ENCODE peak calls at places on chromosomes 3 and 15, in four cellular contexts. One of them, this sample, is unnamed.

GRCh38 chr3:156321934-156322333 is 201.6 kb downstream of the KCNAB1 start:
- DNase-seq in H9: no peak
- DNase-seq in endothelial cell of umbilical vein: no peak
- DNase-seq in Peyer's patch: no peak
- DNase-seq in this sample: no peak

GRCh38 chr3:29050155-29050554 is 230.7 kb upstream of the RBMS3 start:
- DNase-seq in H9: no peak
- DNase-seq in endothelial cell of umbilical vein: no peak
- DNase-seq in Peyer's patch: no peak
- DNase-seq in this sample: no peak

GRCh38 chr3:72303926-72304325 is 519.0 kb upstream of the PROK2 start:
- DNase-seq in H9: peak
- DNase-seq in endothelial cell of umbilical vein: peak
- DNase-seq in Peyer's patch: no peak
- DNase-seq in this sample: no peak

GRCh38 chr15:52523192-52523591 is 5.5 kb downstream of the MYO5A start:
- DNase-seq in H9: no peak
- DNase-seq in endothelial cell of umbilical vein: peak
- DNase-seq in Peyer's patch: no peak
- DNase-seq in this sample: no peak

GRCh38 chr15:50487287-50487686 is 59.2 kb downstream of the USP50 start:
- DNase-seq in H9: no peak
- DNase-seq in endothelial cell of umbilical vein: no peak
- DNase-seq in Peyer's patch: no peak
- DNase-seq in this sample: no peak

GRCh38 chr15:92747047-92747446 is 91.5 kb upstream of the FAM174B start:
- DNase-seq in H9: peak
- DNase-seq in endothelial cell of umbilical vein: no peak
- DNase-seq in Peyer's patch: no peak
- DNase-seq in this sample: no peak

GRCh38 chr3:468172-468571 is 271.6 kb downstream of the CHL1 start:
- DNase-seq in H9: no peak
- DNase-seq in endothelial cell of umbilical vein: no peak
- DNase-seq in Peyer's patch: no peak
- DNase-seq in this sample: no peak

GRCh38 chr3:50078091-50078490 is 10.6 kb upstream of the RBM5 start:
- DNase-seq in H9: no peak
- DNase-seq in endothelial cell of umbilical vein: no peak
- DNase-seq in Peyer's patch: no peak
- DNase-seq in this sample: no peak

GRCh38 chr3:42032693-42033349 is 58.3 kb upstream of the TRAK1 start:
- DNase-seq in H9: no peak
- DNase-seq in endothelial cell of umbilical vein: peak
- DNase-seq in Peyer's patch: no peak
- DNase-seq in this sample: no peak

GRCh38 chr15:69855601-69856000 is 242.1 kb downstream of the TLE3 start:
- DNase-seq in H9: no peak
- DNase-seq in endothelial cell of umbilical vein: no peak
- DNase-seq in Peyer's patch: no peak
- DNase-seq in this sample: no peak

GRCh38 chr3:81435050-81435449 is 326.4 kb downstream of the GBE1 start:
- DNase-seq in H9: no peak
- DNase-seq in endothelial cell of umbilical vein: no peak
- DNase-seq in Peyer's patch: no peak
- DNase-seq in this sample: no peak

GRCh38 chr3:63990733-63991132 is 32.6 kb downstream of the PSMD6 start:
- DNase-seq in H9: no peak
- DNase-seq in endothelial cell of umbilical vein: peak
- DNase-seq in Peyer's patch: no peak
- DNase-seq in this sample: no peak

GRCh38 chr3:71416868-71417267 is 166.7 kb downstream of the FOXP1 start:
- DNase-seq in H9: peak
- DNase-seq in endothelial cell of umbilical vein: no peak
- DNase-seq in Peyer's patch: no peak
- DNase-seq in this sample: no peak

DNA sequence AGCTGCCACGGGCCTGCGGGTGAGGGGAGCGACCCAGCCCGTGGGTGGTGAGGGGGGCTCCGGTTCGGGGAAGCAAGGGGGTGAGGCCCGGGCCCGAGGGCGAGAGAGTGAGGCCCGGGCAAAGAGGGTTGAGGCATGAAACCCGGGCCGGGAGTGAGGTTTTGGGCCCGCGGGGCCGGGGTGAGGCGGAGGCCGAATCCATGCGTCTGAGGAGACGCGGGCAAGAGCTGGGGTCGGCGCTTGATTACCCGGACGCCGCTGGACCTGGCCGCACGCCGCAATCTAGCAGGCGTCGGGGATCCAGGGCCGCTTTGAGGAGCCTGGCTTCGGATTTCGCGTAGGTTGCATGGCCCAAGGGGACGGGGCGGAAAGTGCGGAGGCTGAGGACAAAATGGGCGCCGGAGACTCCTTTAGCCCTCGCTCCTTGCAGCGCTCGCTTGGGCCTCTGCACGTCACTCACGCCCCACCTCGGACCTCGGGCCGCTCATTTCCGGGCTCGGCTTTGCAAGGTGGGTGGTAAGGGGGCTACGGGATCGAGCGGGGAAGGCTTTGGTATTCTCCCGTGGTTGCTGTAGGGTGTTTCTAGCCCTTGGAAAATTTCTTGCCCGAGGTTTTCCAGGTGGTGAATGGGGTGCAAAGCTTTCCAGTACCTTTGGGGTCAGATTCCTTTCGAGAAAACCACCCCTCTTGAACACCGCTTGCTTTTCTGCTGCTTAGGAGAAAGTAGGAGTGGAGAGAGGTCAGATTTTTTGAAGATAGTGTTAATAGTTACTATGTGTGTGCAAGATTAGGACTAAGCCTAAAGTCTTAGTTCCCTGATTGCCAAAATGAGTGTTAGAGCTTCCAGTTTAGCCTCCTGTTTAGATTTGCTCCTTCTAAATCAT is 827 bp downstream of the SLC25A36 start:
- DNase-seq in H9: peak
- DNase-seq in endothelial cell of umbilical vein: peak
- DNase-seq in Peyer's patch: peak
- DNase-seq in this sample: peak
- TF ChIP-seq CTCF in H9: no peak
- TF ChIP-seq CTCF in endothelial cell of umbilical vein: no peak
- TF ChIP-seq CTCF in Peyer's patch: no peak
- TF ChIP-seq CTCF in this sample: no peak

DNA sequence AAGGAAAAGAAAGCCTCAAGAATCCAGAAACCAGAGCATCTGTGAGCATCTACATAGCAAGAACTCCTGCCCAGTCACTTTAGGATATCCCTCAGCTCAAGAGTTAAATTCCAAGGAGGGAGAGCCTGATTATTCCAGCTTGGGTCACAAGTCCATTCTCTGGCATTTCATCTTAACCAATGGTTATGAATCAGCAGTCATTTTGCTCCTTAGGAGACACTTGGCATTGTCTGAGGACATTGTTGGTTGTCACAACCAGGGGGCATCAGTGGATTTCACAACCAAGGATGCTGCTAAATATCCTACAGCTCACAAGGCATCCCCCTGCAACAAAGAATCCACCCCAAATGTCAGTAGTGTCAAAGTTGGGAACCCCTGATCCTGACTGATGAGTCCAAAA is 51.0 kb upstream of the LMCD1 start:
- DNase-seq in H9: no peak
- DNase-seq in endothelial cell of umbilical vein: no peak
- DNase-seq in Peyer's patch: no peak
- DNase-seq in this sample: no peak
- TF ChIP-seq CTCF in H9: peak
- TF ChIP-seq CTCF in endothelial cell of umbilical vein: no peak
- TF ChIP-seq CTCF in Peyer's patch: no peak
- TF ChIP-seq CTCF in this sample: no peak

GRCh38 chr3:196492080-196492479 is 11.5 kb downstream of the RNF168 start:
- DNase-seq in H9: no peak
- DNase-seq in endothelial cell of umbilical vein: no peak
- DNase-seq in Peyer's patch: no peak
- DNase-seq in this sample: no peak

GRCh38 chr3:196489747-196490146 is 13.8 kb downstream of the RNF168 start:
- DNase-seq in H9: no peak
- DNase-seq in endothelial cell of umbilical vein: no peak
- DNase-seq in Peyer's patch: no peak
- DNase-seq in this sample: no peak

DNA sequence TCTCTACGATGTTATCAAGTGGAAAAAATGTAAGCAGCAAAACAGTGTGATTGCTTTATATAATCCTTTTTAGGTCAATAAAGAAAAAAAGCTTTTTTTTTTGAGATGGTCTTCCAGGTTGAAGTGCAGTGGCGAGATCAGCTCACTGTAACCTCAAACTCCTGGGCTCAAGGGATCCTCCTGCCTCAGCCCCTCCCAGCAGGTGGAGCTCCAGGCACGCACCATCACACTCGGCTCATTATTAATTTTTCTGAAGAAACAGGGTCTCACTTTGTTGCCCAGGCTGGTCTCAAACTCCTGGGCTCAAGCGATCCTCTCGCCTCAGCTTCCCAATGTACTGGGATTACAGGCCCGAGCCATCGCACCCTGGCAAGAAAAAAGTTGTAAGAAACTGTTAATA is 17.3 kb downstream of the RNF168 start:
- DNase-seq in H9: no peak
- DNase-seq in endothelial cell of umbilical vein: peak
- DNase-seq in Peyer's patch: no peak
- DNase-seq in this sample: no peak
- TF ChIP-seq CTCF in H9: peak
- TF ChIP-seq CTCF in endothelial cell of umbilical vein: peak
- TF ChIP-seq CTCF in Peyer's patch: peak
- TF ChIP-seq CTCF in this sample: no peak

GRCh38 chr3:128094295-128095151 is 29.1 kb downstream of the RUVBL1 start:
- DNase-seq in H9: no peak
- DNase-seq in endothelial cell of umbilical vein: peak
- DNase-seq in Peyer's patch: no peak
- DNase-seq in this sample: no peak
- TF ChIP-seq CTCF in H9: no peak
- TF ChIP-seq CTCF in endothelial cell of umbilical vein: no peak
- TF ChIP-seq CTCF in Peyer's patch: no peak
- TF ChIP-seq CTCF in this sample: no peak

GRCh38 chr15:62711691-62712454 is 330.7 kb upstream of the TPM1 start:
- DNase-seq in H9: no peak
- DNase-seq in endothelial cell of umbilical vein: peak
- DNase-seq in Peyer's patch: no peak
- DNase-seq in this sample: no peak
- TF ChIP-seq CTCF in H9: no peak
- TF ChIP-seq CTCF in endothelial cell of umbilical vein: no peak
- TF ChIP-seq CTCF in Peyer's patch: no peak
- TF ChIP-seq CTCF in this sample: no peak

DNA sequence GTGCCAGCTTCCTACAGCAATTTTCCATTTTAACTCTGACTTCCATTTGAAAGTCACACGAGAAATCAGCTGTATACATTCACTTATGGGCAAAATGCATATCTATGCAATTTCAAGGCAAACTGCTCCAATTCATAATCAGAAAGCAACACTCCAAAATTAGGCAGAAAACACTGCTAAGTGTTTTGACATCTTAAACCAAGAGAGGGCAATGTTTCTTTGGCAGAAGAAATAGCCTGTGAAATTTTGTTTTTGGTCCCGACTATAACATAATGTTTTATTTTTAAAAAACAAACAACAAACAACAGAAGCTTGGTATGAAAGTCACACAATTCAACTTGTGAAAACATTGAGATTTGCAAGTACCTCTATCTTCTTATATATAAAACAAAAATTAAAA is 42.6 kb downstream of the GOLIM4 start:
- DNase-seq in H9: no peak
- DNase-seq in endothelial cell of umbilical vein: no peak
- DNase-seq in Peyer's patch: no peak
- DNase-seq in this sample: no peak
- TF ChIP-seq CTCF in H9: peak
- TF ChIP-seq CTCF in endothelial cell of umbilical vein: no peak
- TF ChIP-seq CTCF in Peyer's patch: no peak
- TF ChIP-seq CTCF in this sample: no peak

DNA sequence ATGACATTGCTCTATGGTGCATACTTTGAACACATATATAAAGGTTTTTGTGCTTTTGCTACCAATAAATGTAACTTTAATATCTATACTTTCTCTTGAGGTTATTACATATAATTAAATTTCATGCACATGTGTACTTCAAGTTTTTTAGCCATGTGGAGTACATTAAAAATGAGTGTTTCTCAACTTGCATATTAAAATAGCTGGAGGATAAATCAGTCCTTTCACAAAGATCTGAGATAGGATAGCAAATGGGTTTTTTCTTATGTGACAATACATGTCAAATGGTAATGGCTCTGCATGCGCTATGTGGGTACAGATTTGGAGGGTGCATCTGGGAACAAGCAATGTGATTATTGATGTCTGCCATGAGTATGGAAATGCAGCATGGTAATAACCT is 48.7 kb upstream of the COL6A6 start:
- DNase-seq in H9: no peak
- DNase-seq in endothelial cell of umbilical vein: no peak
- DNase-seq in Peyer's patch: no peak
- DNase-seq in this sample: no peak
- TF ChIP-seq CTCF in H9: no peak
- TF ChIP-seq CTCF in endothelial cell of umbilical vein: no peak
- TF ChIP-seq CTCF in Peyer's patch: no peak
- TF ChIP-seq CTCF in this sample: no peak

GRCh38 chr3:111923095-111923771 is 55.6 kb upstream of the ABHD10 start:
- DNase-seq in H9: no peak
- DNase-seq in endothelial cell of umbilical vein: no peak
- DNase-seq in Peyer's patch: no peak
- DNase-seq in this sample: no peak

GRCh38 chr3:111928613-111929012 is 50.2 kb upstream of the ABHD10 start:
- DNase-seq in H9: no peak
- DNase-seq in endothelial cell of umbilical vein: no peak
- DNase-seq in Peyer's patch: no peak
- DNase-seq in this sample: no peak

GRCh38 chr3:111926266-111926676 is 52.6 kb upstream of the ABHD10 start:
- DNase-seq in H9: no peak
- DNase-seq in endothelial cell of umbilical vein: peak
- DNase-seq in Peyer's patch: no peak
- DNase-seq in this sample: no peak

GRCh38 chr3:111923821-111924220 is 55.0 kb upstream of the ABHD10 start:
- DNase-seq in H9: no peak
- DNase-seq in endothelial cell of umbilical vein: no peak
- DNase-seq in Peyer's patch: no peak
- DNase-seq in this sample: no peak

DNA sequence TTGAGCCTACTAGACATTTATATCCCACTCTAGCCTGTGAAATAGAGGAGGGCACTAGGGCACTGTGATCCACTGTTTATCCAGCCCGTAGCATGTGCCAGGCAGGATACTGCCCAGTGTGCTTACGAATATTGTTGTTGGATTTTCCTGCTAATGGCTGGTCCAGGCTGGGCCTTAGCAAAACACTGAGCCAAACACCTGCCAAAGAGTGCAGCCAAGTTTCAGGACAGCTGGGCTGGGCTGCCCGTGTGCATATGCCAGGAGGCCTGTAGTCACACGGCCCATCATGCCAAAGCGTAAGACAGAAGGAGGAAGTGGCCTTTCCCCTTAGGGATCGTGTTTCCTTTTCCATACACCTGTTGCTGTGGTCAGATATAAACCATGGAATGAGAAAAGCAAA is 54.5 kb upstream of the ABHD10 start:
- DNase-seq in H9: no peak
- DNase-seq in endothelial cell of umbilical vein: peak
- DNase-seq in Peyer's patch: peak
- DNase-seq in this sample: no peak
- TF ChIP-seq CTCF in H9: no peak
- TF ChIP-seq CTCF in endothelial cell of umbilical vein: no peak
- TF ChIP-seq CTCF in Peyer's patch: no peak
- TF ChIP-seq CTCF in this sample: no peak